ENCODE peak calls at places on chromosomes 3 and 15, in five cellular contexts. X is dorsolateral prefrontal cortex, C is substantia nigra, O is endodermal cell, U is upper lobe of right lung. B is an unnamed sample.

GRCh38 chr15:25707656-25708365 is 155.3 kb downstream of the ATP10A start:
- DNase-seq in X (peak), C (no peak), O (no peak), U (peak), B (peak)

GRCh38 chr15:66702770-66703539 is 919 bp downstream of the SMAD6 start:
- DNase-seq in X (no peak), C (no peak), O (peak), U (peak), B (no peak)

GRCh38 chr3:151768393-151768930 is 34.7 kb downstream of the AADACL2 start:
- DNase-seq in X (no peak), C (no peak), O (no peak), U (no peak), B (no peak)

GRCh38 chr3:46710671-46711295 is 6.9 kb downstream of the PRSS50 start:
- DNase-seq in X (no peak), C (no peak), O (peak), U (peak), B (peak)

GRCh38 chr15:41022487-41023090 is 69.3 kb downstream of the CHAC1 start:
- DNase-seq in X (peak), C (peak), O (peak), U (no peak), B (no peak)

GRCh38 chr15:71232411-71232810 is 117.1 kb downstream of the THSD4 start:
- DNase-seq in X (no peak), C (no peak), O (no peak), U (no peak), B (no peak)

GRCh38 chr15:79028411-79028964 is 62.1 kb downstream of the RASGRF1 start:
- DNase-seq in X (peak), C (peak), O (peak), U (no peak), B (peak)

GRCh38 chr3:14266361-14266760 is 87.7 kb downstream of the LSM3 start:
- DNase-seq in X (peak), C (no peak), O (no peak), U (no peak), B (no peak)

GRCh38 chr15:70447927-70448698 is 315.2 kb downstream of the UACA start:
- DNase-seq in X (no peak), C (no peak), O (no peak), U (no peak), B (peak)

GRCh38 chr3:160564949-160565441 is 376 bp downstream of the KPNA4 start:
- DNase-seq in X (peak), C (no peak), O (no peak), U (peak), B (peak)

GRCh38 chr3:98779936-98780335 is 16.8 kb downstream of the ST3GAL6 start:
- DNase-seq in X (no peak), C (no peak), O (no peak), U (no peak), B (no peak)

GRCh38 chr15:69713726-69714559 is 261.3 kb downstream of the RPLP1 start:
- DNase-seq in X (no peak), C (no peak), O (no peak), U (no peak), B (peak)

GRCh38 chr3:146912233-146913015 is 307.3 kb upstream of the PLSCR5 start:
- DNase-seq in X (no peak), C (no peak), O (no peak), U (no peak), B (no peak)

GRCh38 chr3:45785626-45786150 is 10.6 kb downstream of the SLC6A20 start:
- DNase-seq in X (no peak), C (no peak), O (peak), U (no peak), B (no peak)

GRCh38 chr3:150545419-150546225 is 674 bp downstream of the SERP1 start:
- DNase-seq in X (peak), C (no peak), O (no peak), U (no peak), B (peak)

GRCh38 chr3:9040996-9041395 is 77.7 kb upstream of the RAD18 start:
- DNase-seq in X (no peak), C (no peak), O (no peak), U (no peak), B (no peak)

GRCh38 chr3:119637679-119638525 is 22.5 kb downstream of the POPDC2 start:
- DNase-seq in X (no peak), C (no peak), O (no peak), U (no peak), B (no peak)

GRCh38 chr3:194421-194820 is 2.1 kb upstream of the CHL1 start:
- DNase-seq in X (no peak), C (no peak), O (peak), U (no peak), B (no peak)

GRCh38 chr3:193040836-193041672 is 123.4 kb upstream of the MB21D2 start:
- DNase-seq in X (no peak), C (no peak), O (no peak), U (no peak), B (no peak)

GRCh38 chr15:89085289-89085906 is 2.9 kb upstream of the ABHD2 start:
- DNase-seq in X (no peak), C (no peak), O (no peak), U (no peak), B (no peak)

GRCh38 chr3:39112535-39112934 is 5.1 kb downstream of the TTC21A start:
- DNase-seq in X (no peak), C (no peak), O (no peak), U (no peak), B (no peak)
- H3K27ac ChIP-seq in X (no peak), C (no peak), O (no peak), U (no peak), B (no peak)

GRCh38 chr3:153958635-153959320 is 162.4 kb upstream of the ARHGEF26 start:
- DNase-seq in X (no peak), C (no peak), O (no peak), U (no peak), B (no peak)
- H3K27ac ChIP-seq in X (no peak), C (no peak), O (no peak), U (no peak), B (no peak)

GRCh38 chr15:77824361-77824985 is 191.8 kb upstream of the LINGO1 start:
- DNase-seq in X (no peak), C (no peak), O (no peak), U (peak), B (no peak)
- H3K27ac ChIP-seq in X (no peak), C (no peak), O (no peak), U (no peak), B (no peak)

GRCh38 chr3:52434491-52435115 is 10.3 kb downstream of the SEMA3G start:
- DNase-seq in X (no peak), C (no peak), O (peak), U (peak), B (no peak)
- H3K27ac ChIP-seq in X (no peak), C (no peak), O (no peak), U (no peak), B (no peak)

GRCh38 chr3:106006571-106006970 is 137.8 kb upstream of the CBLB start:
- DNase-seq in X (no peak), C (no peak), O (no peak), U (no peak), B (no peak)

GRCh38 chr3:106007512-106007911 is 138.7 kb upstream of the CBLB start:
- DNase-seq in X (no peak), C (no peak), O (peak), U (no peak), B (no peak)

GRCh38 chr3:106004841-106005240 is 136.0 kb upstream of the CBLB start:
- DNase-seq in X (no peak), C (no peak), O (no peak), U (no peak), B (no peak)

GRCh38 chr3:106004137-106004600 is 135.4 kb upstream of the CBLB start:
- DNase-seq in X (no peak), C (no peak), O (no peak), U (no peak), B (no peak)

DNA sequence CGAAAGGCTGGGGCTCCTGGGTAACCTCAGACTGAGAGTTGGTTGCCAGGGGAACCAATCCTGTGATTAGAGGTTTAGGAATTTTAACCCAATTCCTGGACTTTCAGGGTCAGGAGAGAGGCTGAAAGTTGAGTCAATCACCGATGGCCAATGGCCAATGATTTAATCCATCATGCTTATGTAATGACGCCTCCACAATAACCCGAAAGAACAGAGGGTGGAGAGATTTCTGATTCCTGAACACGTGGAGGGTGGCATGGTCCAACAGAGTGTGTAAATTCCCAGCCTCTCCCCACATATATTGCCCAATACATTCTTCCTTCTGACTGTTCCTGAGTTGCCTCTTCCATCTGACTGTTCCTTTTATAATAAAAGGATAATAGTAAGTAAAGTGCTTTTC is 137.2 kb upstream of the CBLB start:
- DNase-seq in X (no peak), C (no peak), O (no peak), U (no peak), B (peak)
- H3K27ac ChIP-seq in X (no peak), C (no peak), O (no peak), U (no peak), B (no peak)